ENCODE peak calls at places on chromosomes 12 and 14, in eight cellular contexts. X, G, I, H, W, O, F and E are unnamed samples.

GRCh38 chr14:20247651-20248246 is 8.7 kb downstream of the OR11H4 start:
- DNase-seq in X (no peak), G (no peak), I (no peak), H (peak), W (no peak), O (no peak), F (peak), E (peak)

GRCh38 chr12:42617622-42618021 is 28.1 kb upstream of the PRICKLE1 start:
- DNase-seq in X (no peak), G (no peak), I (no peak), H (no peak), W (no peak), O (no peak), F (no peak), E (no peak)

GRCh38 chr12:49033611-49034286 is 15.2 kb upstream of the PRKAG1 start:
- DNase-seq in X (no peak), G (no peak), I (no peak), H (no peak), W (no peak), O (no peak), F (no peak), E (no peak)

GRCh38 chr12:40017488-40017887 is 88.4 kb downstream of the SLC2A13 start:
- DNase-seq in X (no peak), G (no peak), I (no peak), H (no peak), W (no peak), O (no peak), F (no peak), E (no peak)

GRCh38 chr14:65321370-65321875 is 91.1 kb upstream of the FUT8 start:
- DNase-seq in X (no peak), G (no peak), I (no peak), H (no peak), W (no peak), O (peak), F (peak), E (no peak)

GRCh38 chr14:23300687-23301223 is 1.9 kb downstream of the PPP1R3E start:
- DNase-seq in X (no peak), G (no peak), I (no peak), H (peak), W (peak), O (peak), F (peak), E (peak)

GRCh38 chr12:93743229-93743998 is 66.2 kb downstream of the CRADD start:
- DNase-seq in X (no peak), G (no peak), I (no peak), H (no peak), W (no peak), O (no peak), F (no peak), E (no peak)

GRCh38 chr12:50162225-50162624 is 4.9 kb downstream of the CERS5 start:
- DNase-seq in X (no peak), G (no peak), I (no peak), H (no peak), W (peak), O (no peak), F (no peak), E (no peak)